ENCODE peak calls at places on chromosome 15, in six cellular contexts. G is cardiac muscle cell; Q is right lobe of liver; T is CD8-positive, alpha-beta T cell; E is suprapubic skin; K is uterus. H is an unnamed sample.

GRCh38 chr15:67501177-67501835 is 19.6 kb upstream of the C15orf61 start:
- DNase-seq in G (peak; percentile 9), Q (no peak), T (no peak), E (no peak), K (no peak), H (no peak)

GRCh38 chr15:39448409-39448808 is 132.5 kb upstream of the THBS1 start:
- DNase-seq in G (no peak), Q (no peak), T (no peak), E (no peak), K (no peak), H (no peak)

GRCh38 chr15:69666441-69666882 is 213.8 kb downstream of the RPLP1 start:
- DNase-seq in G (no peak), Q (no peak), T (no peak), E (no peak), K (no peak), H (no peak)

GRCh38 chr15:70427120-70427519 is 329.4 kb upstream of the TLE3 start:
- DNase-seq in G (no peak), Q (no peak), T (no peak), E (no peak), K (no peak), H (no peak)

GRCh38 chr15:82933576-82933975 is 18.9 kb downstream of the HOMER2 start:
- DNase-seq in G (no peak), Q (no peak), T (no peak), E (no peak), K (no peak), H (no peak)

GRCh38 chr15:62708470-62708869 is 334.1 kb upstream of the TPM1 start:
- DNase-seq in G (no peak), Q (no peak), T (no peak), E (no peak), K (no peak), H (no peak)

GRCh38 chr15:31554261-31554660 is 227.6 kb downstream of the KLF13 start:
- DNase-seq in G (no peak), Q (no peak), T (no peak), E (no peak), K (peak; percentile 47), H (peak; percentile 61)

GRCh38 chr15:87365221-87365620 is 891.3 kb downstream of the NTRK3 start:
- DNase-seq in G (no peak), Q (no peak), T (no peak), E (no peak), K (no peak), H (no peak)

GRCh38 chr15:25863067-25863967 is at the start of gene ATP10A:
- DNase-seq in G (peak; percentile 50), Q (no peak), T (no peak), E (no peak), K (peak; percentile 37), H (peak; percentile 82)

GRCh38 chr15:84789762-84790161 is 27.4 kb upstream of the ALPK3 start:
- DNase-seq in G (peak; percentile 35), Q (no peak), T (no peak), E (no peak), K (no peak), H (no peak)

GRCh38 chr15:67097893-67098740 is 32.7 kb downstream of the SMAD3 start:
- DNase-seq in G (no peak), Q (no peak), T (no peak), E (peak; percentile 78), K (peak; percentile 56), H (no peak)

GRCh38 chr15:20367093-20367492 is 174.5 kb downstream of the GOLGA6L6 start:
- DNase-seq in G (no peak), Q (no peak), T (no peak), E (no peak), K (no peak), H (no peak)

GRCh38 chr15:86183765-86184491 is 104.3 kb downstream of the AGBL1 start:
- DNase-seq in G (no peak), Q (no peak), T (no peak), E (no peak), K (no peak), H (no peak)

GRCh38 chr15:60165111-60165510 is 161.0 kb downstream of the FOXB1 start:
- DNase-seq in G (no peak), Q (no peak), T (no peak), E (no peak), K (no peak), H (no peak)

GRCh38 chr15:81828135-81828534 is 217.7 kb downstream of the MEX3B start:
- DNase-seq in G (no peak), Q (no peak), T (no peak), E (no peak), K (no peak), H (no peak)

GRCh38 chr15:63856711-63857458 is 23.1 kb upstream of the HERC1 start:
- DNase-seq in G (no peak), Q (no peak), T (no peak), E (no peak), K (no peak), H (no peak)

GRCh38 chr15:64536244-64536836 is 76.0 kb downstream of the ZNF609 start:
- DNase-seq in G (no peak), Q (no peak), T (no peak), E (no peak), K (no peak), H (no peak)

GRCh38 chr15:40421246-40422157 is 15.9 kb downstream of the IVD start:
- DNase-seq in G (peak; percentile 80), Q (peak; percentile 85), T (peak; percentile 76), E (peak; percentile 83), K (peak; percentile 75), H (peak; percentile 98)

GRCh38 chr15:68775671-68776476 is 44.8 kb downstream of the ANP32A start:
- DNase-seq in G (no peak), Q (no peak), T (no peak), E (peak; percentile 90), K (peak; percentile 84), H (no peak)

GRCh38 chr15:79122391-79122790 is 31.8 kb upstream of the RASGRF1 start:
- DNase-seq in G (no peak), Q (no peak), T (no peak), E (no peak), K (no peak), H (no peak)

GRCh38 chr15:75620043-75620775 is 5.3 kb downstream of the SNUPN start:
- DNase-seq in G (no peak), Q (no peak), T (no peak), E (peak; percentile 73), K (peak; percentile 48), H (no peak)

GRCh38 chr15:65404196-65404872 is 18.4 kb downstream of the IGDCC4 start:
- DNase-seq in G (no peak), Q (no peak), T (no peak), E (no peak), K (no peak), H (no peak)

GRCh38 chr15:55673287-55673686 is 69.7 kb downstream of the PRTG start:
- DNase-seq in G (no peak), Q (no peak), T (no peak), E (no peak), K (no peak), H (no peak)

GRCh38 chr15:29308299-29308698 is 38.7 kb upstream of the NSMCE3 start:
- DNase-seq in G (no peak), Q (no peak), T (no peak), E (no peak), K (no peak), H (no peak)

GRCh38 chr15:85580914-85581313 is 200.5 kb downstream of the AKAP13 start:
- DNase-seq in G (no peak), Q (no peak), T (peak; percentile 47), E (no peak), K (no peak), H (peak; percentile 73)

GRCh38 chr15:34514251-34514760 is 69.1 kb downstream of the GOLGA8B start:
- DNase-seq in G (peak; percentile 56), Q (no peak), T (peak; percentile 3), E (no peak), K (peak; percentile 47), H (no peak)

GRCh38 chr15:64288577-64288976 is 67.4 kb downstream of the CSNK1G1 start:
- DNase-seq in G (no peak), Q (no peak), T (no peak), E (no peak), K (no peak), H (no peak)

GRCh38 chr15:58903232-58903631 is 30.2 kb downstream of the SLTM start:
- DNase-seq in G (no peak), Q (no peak), T (no peak), E (no peak), K (no peak), H (no peak)

GRCh38 chr15:48459571-48460461 is 128.6 kb downstream of the DUT start:
- DNase-seq in G (no peak), Q (no peak), T (no peak), E (no peak), K (no peak), H (no peak)

GRCh38 chr15:43954181-43954621 is 127.4 kb downstream of the WDR76 start:
- DNase-seq in G (no peak), Q (no peak), T (no peak), E (no peak), K (no peak), H (no peak)

GRCh38 chr15:31391687-31392671 is 65.3 kb downstream of the KLF13 start:
- DNase-seq in G (peak; percentile 75), Q (peak; percentile 79), T (peak; percentile 84), E (peak; percentile 94), K (peak; percentile 80), H (peak; percentile 96)

DNA sequence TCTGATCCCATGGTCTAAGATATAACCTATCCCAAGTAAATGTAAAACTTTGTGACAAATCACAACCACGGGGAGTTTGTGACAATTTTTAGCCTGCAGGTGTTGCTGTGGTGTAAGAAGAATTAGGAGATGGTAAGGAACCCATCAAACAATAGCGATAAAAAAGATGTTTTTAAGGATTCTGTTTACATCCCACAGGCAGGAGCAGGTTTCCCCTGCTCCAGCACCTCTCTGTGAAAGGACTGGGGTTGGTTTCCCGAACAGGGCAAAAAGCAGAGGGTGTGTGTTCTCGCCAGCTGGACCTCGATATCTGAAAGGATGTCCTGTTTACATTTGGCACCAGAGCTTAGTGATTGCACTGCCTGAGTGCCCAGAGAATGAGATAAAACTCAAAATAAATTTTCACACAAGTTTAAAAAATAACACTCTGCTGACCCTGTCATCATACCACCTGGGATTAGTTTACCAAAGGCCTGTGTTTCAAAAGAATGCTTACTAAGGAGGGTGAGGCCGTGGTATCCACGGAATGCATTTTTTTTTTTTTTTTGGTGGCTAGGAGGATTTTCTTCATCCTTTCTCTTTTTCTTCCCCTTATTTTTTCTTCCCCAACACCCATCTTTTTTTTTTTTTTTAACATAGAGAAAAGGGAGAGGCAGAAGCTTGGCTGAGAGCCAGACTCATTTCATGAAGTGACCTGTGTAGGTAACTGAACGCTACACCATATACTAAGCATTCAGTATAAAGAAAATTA is 151.8 kb upstream of the DPH6 start:
- DNase-seq in G (peak; percentile 26), Q (peak; percentile 76), T (no peak), E (no peak), K (no peak), H (no peak)
- TF ChIP-seq CTCF in G (no peak), Q (peak; percentile 11), T (no peak), E (no peak), K (no peak), H (no peak)

GRCh38 chr15:45454825-45455224 is 67.7 kb downstream of the SLC30A4 start:
- DNase-seq in G (no peak), Q (peak; percentile 56), T (peak; percentile 54), E (peak; percentile 67), K (peak; percentile 25), H (peak; percentile 90)
- H3K27ac ChIP-seq in G (no peak overlapping the region), Q (no peak overlapping the region), T (no peak overlapping the region), E (no peak overlapping the region), K (no peak overlapping the region), H (peak overlapping the region; percentile 83)

GRCh38 chr15:92954578-92954977 is 54.5 kb downstream of the CHD2 start:
- DNase-seq in G (peak; percentile 13), Q (no peak), T (no peak), E (no peak), K (no peak), H (no peak)
- H3K36me3 ChIP-seq in G (peaks cover 87% of the 10 kb centered on the region), Q (peaks cover 12% of the 10 kb centered on the region), T (peaks cover 72% of the 10 kb centered on the region), E (peaks cover 99% of the 10 kb centered on the region), K (no peaks in the 10 kb centered on the region), H (peaks cover 97% of the 10 kb centered on the region)

GRCh38 chr15:76866716-76867321 is 38.3 kb downstream of the SCAPER start:
- DNase-seq in G (no peak), Q (no peak), T (no peak), E (no peak), K (no peak), H (no peak)
- TF ChIP-seq CTCF in G (peak; percentile 59), Q (peak; percentile 31), T (peak; percentile 2), E (no peak), K (peak; percentile 40), H (peak; percentile 36)

H was measured in left lung.